ENCODE peak calls at places on chromosomes 11 and 22, in eight cellular contexts. U, Z, Y, E, Q, L, X and O are unnamed samples.

GRCh38 chr11:11995601-11996000 is 12.8 kb downstream of the DKK3 start:
- DNase-seq in U (no peak), Z (no peak), Y (no peak), E (peak; percentile 39), Q (no peak), L (no peak), X (no peak), O (no peak)

GRCh38 chr11:76772100-76772782 is 10.9 kb upstream of the TSKU start:
- DNase-seq in U (peak; percentile 65), Z (no peak), Y (no peak), E (no peak), Q (no peak), L (no peak), X (no peak), O (no peak)

GRCh38 chr11:61599968-61600710 is 19.3 kb upstream of the SYT7 start:
- DNase-seq in U (no peak), Z (no peak), Y (no peak), E (no peak), Q (no peak), L (no peak), X (no peak), O (no peak)

GRCh38 chr11:47512701-47513100 is 40.2 kb downstream of the CELF1 start:
- DNase-seq in U (peak; percentile 23), Z (no peak), Y (no peak), E (no peak), Q (no peak), L (no peak), X (no peak), O (no peak)

GRCh38 chr11:27012254-27012921 is 18.5 kb downstream of the FIBIN start:
- DNase-seq in U (peak; percentile 42), Z (peak; percentile 25), Y (no peak), E (no peak), Q (no peak), L (peak; percentile 76), X (peak; percentile 14), O (peak; percentile 31)

GRCh38 chr11:109425554-109425953 is 3.6 kb downstream of the C11orf87 start:
- DNase-seq in U (no peak), Z (no peak), Y (no peak), E (no peak), Q (no peak), L (no peak), X (no peak), O (no peak)

GRCh38 chr22:39466228-39467006 is 9.6 kb downstream of the MGAT3 start:
- DNase-seq in U (no peak), Z (no peak), Y (no peak), E (no peak), Q (no peak), L (peak; percentile 26), X (no peak), O (no peak)

GRCh38 chr11:12682288-12682687 is 8.1 kb downstream of the TEAD1 start:
- DNase-seq in U (no peak), Z (no peak), Y (no peak), E (no peak), Q (no peak), L (no peak), X (no peak), O (no peak)

GRCh38 chr22:33788927-33789326 is 131.3 kb downstream of the LARGE1 start:
- DNase-seq in U (no peak), Z (no peak), Y (no peak), E (no peak), Q (no peak), L (no peak), X (no peak), O (no peak)

GRCh38 chr11:89405629-89406028 is 85.5 kb downstream of the NOX4 start:
- DNase-seq in U (no peak), Z (no peak), Y (no peak), E (no peak), Q (no peak), L (peak; percentile 20), X (no peak), O (no peak)

GRCh38 chr11:36075053-36075452 is 131.2 kb downstream of the LDLRAD3 start:
- DNase-seq in U (no peak), Z (no peak), Y (no peak), E (no peak), Q (no peak), L (peak; percentile 82), X (no peak), O (no peak)

GRCh38 chr11:130671801-130672700 is 223.6 kb downstream of the ADAMTS15 start:
- DNase-seq in U (peak; percentile 88), Z (peak; percentile 43), Y (no peak), E (no peak), Q (no peak), L (peak; percentile 91), X (peak; percentile 49), O (peak; percentile 33)

GRCh38 chr11:30983810-30984441 is 385.6 kb downstream of the DCDC1 start:
- DNase-seq in U (no peak), Z (no peak), Y (no peak), E (no peak), Q (no peak), L (no peak), X (no peak), O (no peak)

GRCh38 chr11:105673089-105673488 is 63.2 kb downstream of the GRIA4 start:
- DNase-seq in U (peak; percentile 84), Z (peak; percentile 32), Y (peak; percentile 7), E (no peak), Q (peak; percentile 23), L (peak; percentile 71), X (no peak), O (peak; percentile 18)

GRCh38 chr11:75326439-75326810 is 25.0 kb downstream of the ARRB1 start:
- DNase-seq in U (no peak), Z (no peak), Y (no peak), E (no peak), Q (no peak), L (no peak), X (no peak), O (no peak)

GRCh38 chr11:5335166-5335565 is 8.2 kb downstream of the OR51B5 start:
- DNase-seq in U (no peak), Z (no peak), Y (no peak), E (no peak), Q (no peak), L (no peak), X (no peak), O (no peak)
- H3K4me1 ChIP-seq in U (no peaks in the 10 kb centered on the region), Z (no peaks in the 10 kb centered on the region), Y (no peaks in the 10 kb centered on the region), E (no peaks in the 10 kb centered on the region), Q (no peaks in the 10 kb centered on the region), L (no peaks in the 10 kb centered on the region), X (no peaks in the 10 kb centered on the region), O (no peaks in the 10 kb centered on the region)

GRCh38 chr22:22111267-22111751 is 128.7 kb upstream of the TOP3B start:
- DNase-seq in U (peak; percentile 49), Z (no peak), Y (peak; percentile 47), E (no peak), Q (peak; percentile 19), L (peak; percentile 58), X (no peak), O (no peak)

GRCh38 chr22:22111983-22112382 is 129.4 kb upstream of the TOP3B start:
- DNase-seq in U (no peak), Z (no peak), Y (no peak), E (no peak), Q (no peak), L (no peak), X (no peak), O (no peak)

GRCh38 chr22:22112533-22113294 is 130.1 kb upstream of the TOP3B start:
- DNase-seq in U (no peak), Z (no peak), Y (no peak), E (no peak), Q (no peak), L (no peak), X (no peak), O (no peak)

GRCh38 chr22:22110548-22111266 is 128.1 kb upstream of the TOP3B start:
- DNase-seq in U (peak; percentile 61), Z (peak; percentile 70), Y (peak; percentile 95), E (no peak), Q (peak; percentile 27), L (peak; percentile 70), X (peak; percentile 51), O (no peak)

GRCh38 chr22:22109693-22110466 is 127.3 kb upstream of the TOP3B start:
- DNase-seq in U (peak; percentile 9), Z (no peak), Y (peak; percentile 52), E (no peak), Q (no peak), L (no peak), X (no peak), O (no peak)
- H3K4me1 ChIP-seq in U (peaks cover 6% of the 10 kb centered on the region), Z (peaks cover 3% of the 10 kb centered on the region), Y (peaks cover 34% of the 10 kb centered on the region), E (no peaks in the 10 kb centered on the region), Q (no peaks in the 10 kb centered on the region), L (no peaks in the 10 kb centered on the region), X (no peaks in the 10 kb centered on the region), O (no peaks in the 10 kb centered on the region)

GRCh38 chr11:114209904-114210303 is 86.3 kb upstream of the NNMT start:
- DNase-seq in U (peak; percentile 75), Z (no peak), Y (no peak), E (no peak), Q (no peak), L (no peak), X (no peak), O (no peak)

GRCh38 chr11:114208371-114208770 is 87.8 kb upstream of the NNMT start:
- DNase-seq in U (no peak), Z (no peak), Y (no peak), E (peak; percentile 25), Q (no peak), L (no peak), X (no peak), O (no peak)

GRCh38 chr11:114213622-114214021 is 82.6 kb upstream of the NNMT start:
- DNase-seq in U (no peak), Z (no peak), Y (no peak), E (no peak), Q (no peak), L (no peak), X (no peak), O (no peak)

GRCh38 chr11:114209343-114209742 is 86.9 kb upstream of the NNMT start:
- DNase-seq in U (no peak), Z (no peak), Y (no peak), E (no peak), Q (no peak), L (no peak), X (no peak), O (no peak)

GRCh38 chr11:114211444-114212122 is 84.6 kb upstream of the NNMT start:
- DNase-seq in U (peak; percentile 31), Z (no peak), Y (no peak), E (no peak), Q (no peak), L (no peak), X (no peak), O (no peak)
- H3K4me1 ChIP-seq in U (peaks cover 44% of the 10 kb centered on the region), Z (peaks cover 14% of the 10 kb centered on the region), Y (no peaks in the 10 kb centered on the region), E (peaks cover 19% of the 10 kb centered on the region), Q (no peaks in the 10 kb centered on the region), L (peaks cover 71% of the 10 kb centered on the region), X (peaks cover 18% of the 10 kb centered on the region), O (no peaks in the 10 kb centered on the region)

GRCh38 chr11:19980957-19981669 is 179.2 kb downstream of the DBX1 start:
- DNase-seq in U (peak; percentile 68), Z (no peak), Y (no peak), E (no peak), Q (no peak), L (peak; percentile 74), X (peak; percentile 17), O (no peak)

GRCh38 chr11:19987243-19987870 is 172.9 kb downstream of the DBX1 start:
- DNase-seq in U (no peak), Z (no peak), Y (no peak), E (no peak), Q (no peak), L (no peak), X (no peak), O (no peak)

GRCh38 chr11:19985106-19985505 is 175.2 kb downstream of the DBX1 start:
- DNase-seq in U (no peak), Z (no peak), Y (no peak), E (no peak), Q (no peak), L (no peak), X (no peak), O (no peak)

GRCh38 chr11:19982761-19983495 is 177.3 kb downstream of the DBX1 start:
- DNase-seq in U (no peak), Z (no peak), Y (no peak), E (no peak), Q (no peak), L (peak; percentile 31), X (no peak), O (no peak)

GRCh38 chr11:19984048-19984742 is 176.1 kb downstream of the DBX1 start:
- DNase-seq in U (no peak), Z (no peak), Y (no peak), E (no peak), Q (no peak), L (no peak), X (no peak), O (no peak)
- H3K4me1 ChIP-seq in U (peaks cover 53% of the 10 kb centered on the region), Z (peaks cover 3% of the 10 kb centered on the region), Y (no peaks in the 10 kb centered on the region), E (no peaks in the 10 kb centered on the region), Q (peaks cover 50% of the 10 kb centered on the region), L (peaks cover 45% of the 10 kb centered on the region), X (peaks cover 27% of the 10 kb centered on the region), O (no peaks in the 10 kb centered on the region)